ENCODE peak calls at places on chromosome 4, in eight cellular contexts. F, L, S, C, I, H, A and G are unnamed samples.

GRCh38 chr4:53118676-53119075 is 247.2 kb downstream of the SCFD2 start:
- DNase-seq in F (no peak), L (no peak), S (no peak), C (no peak), I (no peak), H (no peak), A (no peak), G (no peak)

GRCh38 chr4:78602334-78602733 is 50.8 kb downstream of the ANXA3 start:
- DNase-seq in F (no peak), L (no peak), S (no peak), C (no peak), I (no peak), H (no peak), A (no peak), G (no peak)

GRCh38 chr4:39446842-39447573 is 11.7 kb downstream of the RPL9 start:
- DNase-seq in F (peak), L (peak), S (peak), C (peak), I (peak), H (no peak), A (peak), G (peak)

GRCh38 chr4:98377626-98378025 is 116.4 kb downstream of the RAP1GDS1 start:
- DNase-seq in F (no peak), L (no peak), S (no peak), C (no peak), I (no peak), H (no peak), A (no peak), G (no peak)

GRCh38 chr4:25795566-25796454 is 67.0 kb downstream of the SEL1L3 start:
- DNase-seq in F (no peak), L (no peak), S (no peak), C (no peak), I (no peak), H (no peak), A (no peak), G (peak)

GRCh38 chr4:16721618-16722291 is 176.7 kb downstream of the LDB2 start:
- DNase-seq in F (no peak), L (no peak), S (no peak), C (no peak), I (no peak), H (no peak), A (peak), G (peak)

GRCh38 chr4:123783936-123784335 is 387.3 kb downstream of the SPRY1 start:
- DNase-seq in F (no peak), L (no peak), S (no peak), C (no peak), I (no peak), H (no peak), A (no peak), G (no peak)

GRCh38 chr4:8330821-8331566 is 61.4 kb downstream of the HTRA3 start:
- DNase-seq in F (no peak), L (peak), S (peak), C (peak), I (peak), H (no peak), A (peak), G (no peak)

GRCh38 chr4:81481151-81481550 is 9.4 kb upstream of the RASGEF1B start:
- DNase-seq in F (no peak), L (no peak), S (no peak), C (no peak), I (no peak), H (no peak), A (no peak), G (no peak)

GRCh38 chr4:80107374-80107773 is 34.3 kb upstream of the ANTXR2 start:
- DNase-seq in F (no peak), L (no peak), S (no peak), C (no peak), I (no peak), H (no peak), A (no peak), G (no peak)

GRCh38 chr4:118905546-118905945 is 16.9 kb downstream of the SYNPO2 start:
- DNase-seq in F (no peak), L (no peak), S (no peak), C (no peak), I (no peak), H (no peak), A (no peak), G (peak)
- H3K27ac ChIP-seq in F (no peak), L (peak), S (peak), C (no peak), I (peak), H (no peak), A (peak), G (peak)

DNA sequence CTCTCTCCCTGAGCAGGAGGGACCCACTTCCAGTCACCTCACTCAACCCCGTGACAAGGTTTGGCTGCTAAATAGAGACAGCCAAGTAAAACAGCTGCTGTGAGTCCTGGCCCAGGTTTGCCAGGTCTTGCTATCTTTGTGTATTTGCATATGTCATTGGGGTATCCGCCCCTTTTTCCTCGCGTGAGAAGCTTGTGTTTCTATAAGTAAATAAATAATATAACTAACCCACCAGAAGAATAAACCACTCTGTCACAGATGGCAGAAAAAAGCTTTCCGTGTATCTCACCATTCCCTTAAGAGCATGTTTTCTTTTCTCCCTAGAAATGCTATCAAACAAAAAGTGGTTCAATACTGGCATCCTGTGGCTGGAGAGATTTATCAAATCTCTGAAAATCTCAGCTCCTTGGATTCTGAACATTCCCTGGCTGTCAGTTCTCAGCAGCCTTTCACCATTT is 66.8 kb downstream of the SLC7A11 start:
- DNase-seq in F (no peak), L (no peak), S (peak), C (no peak), I (no peak), H (no peak), A (no peak), G (peak)
- TF ChIP-seq CTCF in F (no peak), L (no peak), S (no peak), C (no peak), I (no peak), H (no peak), A (no peak), G (no peak)

GRCh38 chr4:688695-689497 is at the start of gene SLC49A3:
- DNase-seq in F (no peak), L (no peak), S (peak), C (no peak), I (no peak), H (no peak), A (no peak), G (no peak)

GRCh38 chr4:686371-687040 is 2.4 kb downstream of the SLC49A3 start:
- DNase-seq in F (no peak), L (no peak), S (peak), C (no peak), I (no peak), H (no peak), A (no peak), G (no peak)

GRCh38 chr4:687048-687974 is 1.6 kb downstream of the SLC49A3 start:
- DNase-seq in F (no peak), L (peak), S (peak), C (peak), I (peak), H (peak), A (no peak), G (peak)

GRCh38 chr4:689498-690122 is 659 bp upstream of the SLC49A3 start:
- DNase-seq in F (no peak), L (no peak), S (no peak), C (no peak), I (no peak), H (no peak), A (no peak), G (no peak)

GRCh38 chr4:687975-688694 is 816 bp downstream of the SLC49A3 start:
- DNase-seq in F (no peak), L (no peak), S (no peak), C (no peak), I (no peak), H (no peak), A (no peak), G (no peak)
- H3K4me3 ChIP-seq in F (no peak), L (peak), S (peak), C (peak), I (no peak), H (peak), A (peak), G (peak)

GRCh38 chr4:69323284-69323683 is 43.0 kb downstream of the UGT2B28 start:
- DNase-seq in F (no peak), L (no peak), S (no peak), C (no peak), I (no peak), H (no peak), A (no peak), G (no peak)

GRCh38 chr4:69321153-69321729 is 41.0 kb downstream of the UGT2B28 start:
- DNase-seq in F (no peak), L (no peak), S (no peak), C (peak), I (no peak), H (no peak), A (no peak), G (no peak)

DNA sequence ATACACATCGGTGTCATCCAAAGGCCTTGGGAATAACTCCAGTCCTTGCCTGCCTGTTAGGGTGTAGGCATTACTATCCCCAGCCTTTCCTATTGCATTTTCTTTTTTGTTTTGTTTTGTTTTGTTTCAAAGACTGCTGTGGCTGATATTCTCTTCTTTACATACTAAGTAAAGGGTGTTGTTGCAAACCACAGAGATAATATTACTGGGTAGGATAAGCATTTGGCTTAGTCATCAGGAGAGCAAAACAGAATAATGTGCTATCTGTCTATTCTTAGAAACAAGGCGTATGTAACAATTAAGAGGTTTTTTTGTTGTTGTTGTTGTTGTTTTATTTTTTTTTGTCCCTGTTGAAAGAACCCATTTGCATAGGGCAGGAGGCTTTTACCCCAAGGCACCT is 41.8 kb downstream of the UGT2B28 start:
- DNase-seq in F (no peak), L (no peak), S (no peak), C (no peak), I (no peak), H (no peak), A (no peak), G (peak)
- H3K27ac ChIP-seq in F (no peak), L (no peak), S (no peak), C (no peak), I (no peak), H (no peak), A (no peak), G (no peak)

GRCh38 chr4:179626687-179627086 is 2184.4 kb upstream of the AGA start:
- DNase-seq in F (no peak), L (no peak), S (no peak), C (no peak), I (no peak), H (no peak), A (no peak), G (peak)
- TF ChIP-seq CTCF in F (no peak), L (no peak), S (no peak), C (no peak), I (no peak), H (no peak), A (no peak), G (peak)

DNA sequence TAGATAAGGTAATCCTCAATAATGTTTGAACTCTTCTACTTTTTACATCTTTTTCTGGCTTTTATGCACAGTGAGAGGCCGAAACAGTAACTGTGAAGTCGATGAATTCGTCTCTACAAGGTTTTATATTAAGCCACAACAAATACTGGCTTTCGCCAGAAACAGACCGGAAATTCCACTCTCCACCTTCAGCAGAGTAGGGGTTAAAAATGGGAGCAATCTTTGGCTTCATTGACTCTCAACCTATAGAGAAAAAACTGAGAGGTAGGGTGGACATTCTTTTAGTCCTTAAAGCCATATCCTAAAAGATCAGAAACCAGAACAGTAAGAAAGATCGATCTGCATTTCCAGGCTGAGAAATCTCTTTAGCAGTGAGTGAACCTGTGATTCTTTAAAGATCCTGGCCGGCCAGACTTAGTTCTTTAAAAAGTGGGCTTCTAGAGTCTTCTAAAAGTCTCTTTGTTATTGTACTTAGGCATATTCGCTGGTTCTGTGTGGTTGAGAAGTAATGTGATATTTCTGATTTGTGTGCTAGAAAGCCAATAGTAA is 1.9 kb downstream of the HSPA4L start:
- DNase-seq in F (no peak), L (no peak), S (no peak), C (no peak), I (no peak), H (no peak), A (no peak), G (no peak)
- H3K4me3 ChIP-seq in F (no peak), L (peak), S (peak), C (no peak), I (no peak), H (peak), A (no peak), G (no peak)

DNA sequence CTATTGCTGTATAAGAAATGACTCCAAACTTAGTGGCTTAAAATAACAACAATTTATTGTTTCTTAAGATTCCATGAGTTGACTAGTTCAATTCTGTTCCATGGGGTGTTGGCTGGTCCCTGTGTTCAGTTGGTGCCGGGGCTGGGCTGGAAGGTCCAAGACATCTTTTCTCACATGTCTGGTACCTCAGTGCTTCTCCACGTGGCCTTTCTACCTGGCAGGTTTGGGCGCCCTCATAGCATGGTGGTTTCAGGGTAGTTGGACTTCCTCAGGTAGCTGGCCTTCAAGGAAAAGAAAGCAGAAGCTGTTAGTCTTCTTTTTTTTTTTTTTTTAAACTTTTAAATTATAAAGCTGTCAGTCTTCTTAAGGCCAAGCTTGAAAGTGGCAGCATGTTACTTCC is 104.6 kb upstream of the LIMCH1 start:
- DNase-seq in F (no peak), L (no peak), S (no peak), C (no peak), I (no peak), H (no peak), A (no peak), G (no peak)
- H3K27ac ChIP-seq in F (no peak), L (no peak), S (peak), C (peak), I (no peak), H (peak), A (no peak), G (no peak)

DNA sequence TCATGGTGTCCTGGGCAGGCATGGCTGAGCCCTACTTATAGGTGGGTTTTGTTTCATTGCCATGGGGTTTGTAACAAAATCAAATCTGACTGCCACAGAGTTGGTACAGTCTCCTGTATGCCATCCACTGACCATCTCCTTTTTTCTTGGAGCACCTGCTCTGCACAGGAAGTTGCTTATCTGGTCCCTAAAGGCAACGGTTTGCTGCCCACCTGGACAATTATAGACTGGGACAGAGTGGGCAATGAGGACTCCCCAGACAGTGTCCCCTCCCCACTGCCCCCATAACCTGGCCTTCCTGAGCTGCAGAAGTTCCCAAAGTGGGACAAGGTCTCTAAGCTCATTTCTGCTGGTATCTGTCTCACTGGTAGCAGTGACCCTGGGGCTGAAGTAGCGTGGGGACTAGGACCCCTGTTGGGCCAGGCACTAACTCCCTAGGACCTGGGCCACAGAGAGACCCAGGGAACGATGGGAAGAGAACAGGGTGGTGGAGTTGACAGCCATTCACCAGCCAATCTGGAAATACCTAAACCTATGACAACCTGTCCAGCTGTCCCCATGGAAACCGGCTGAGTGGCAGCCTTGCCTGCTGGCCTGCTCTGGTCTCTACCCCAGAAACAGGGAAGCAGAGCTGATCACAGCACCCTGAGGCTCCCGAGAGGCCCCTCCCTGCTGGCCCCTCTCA is 64.7 kb downstream of the WFS1 start:
- DNase-seq in F (no peak), L (no peak), S (peak), C (no peak), I (no peak), H (no peak), A (no peak), G (no peak)
- TF ChIP-seq CTCF in F (no peak), L (no peak), S (no peak), C (no peak), I (no peak), H (peak), A (no peak), G (no peak)

GRCh38 chr4:137892134-137892533 is 350.0 kb downstream of the SLC7A11 start:
- DNase-seq in F (no peak), L (no peak), S (no peak), C (no peak), I (no peak), H (no peak), A (no peak), G (no peak)

GRCh38 chr4:137896221-137896737 is 345.9 kb downstream of the SLC7A11 start:
- DNase-seq in F (no peak), L (no peak), S (no peak), C (no peak), I (no peak), H (no peak), A (no peak), G (peak)

GRCh38 chr4:137890802-137891201 is 351.3 kb downstream of the SLC7A11 start:
- DNase-seq in F (no peak), L (no peak), S (no peak), C (no peak), I (no peak), H (no peak), A (no peak), G (no peak)
- H3K4me3 ChIP-seq in F (no peak), L (no peak), S (no peak), C (no peak), I (no peak), H (no peak), A (no peak), G (no peak)

GRCh38 chr4:41539711-41540110 is 1.8 kb downstream of the LIMCH1 start:
- DNase-seq in F (no peak), L (no peak), S (no peak), C (no peak), I (no peak), H (no peak), A (no peak), G (no peak)
- H3K27ac ChIP-seq in F (no peak), L (peak), S (peak), C (peak), I (peak), H (peak), A (no peak), G (no peak)